ENCODE peak calls at places on chromosomes 12 and 14, in seven cellular contexts. S is HepG2, L is K562, X is HCT116, Q is SK-N-SH, C is H1, J is GM12878. E is an unnamed sample.

GRCh38 chr14:74382231-74382630 is 34.0 kb downstream of the VRTN start:
- DNase-seq in S (no peak), L (no peak), X (no peak), Q (no peak), C (no peak), J (no peak), E (no peak)

GRCh38 chr14:63770187-63770807 is 42.4 kb upstream of the SGPP1 start:
- DNase-seq in S (peak), L (no peak), X (peak), Q (peak), C (no peak), J (no peak), E (peak)

GRCh38 chr12:120361506-120362208 is 7.3 kb downstream of the MSI1 start:
- DNase-seq in S (no peak), L (peak), X (no peak), Q (peak), C (peak), J (no peak), E (no peak)

GRCh38 chr12:121536929-121537813 is 43.7 kb downstream of the KDM2B start:
- DNase-seq in S (peak), L (peak), X (no peak), Q (peak), C (no peak), J (peak), E (peak)

GRCh38 chr12:56521590-56522371 is at the start of gene RBMS2:
- DNase-seq in S (peak), L (peak), X (peak), Q (peak), C (peak), J (no peak), E (peak)

GRCh38 chr12:95959107-95959506 is 16.0 kb downstream of the AMDHD1 start:
- DNase-seq in S (peak), L (no peak), X (peak), Q (peak), C (no peak), J (no peak), E (peak)

GRCh38 chr12:129163461-129163860 is 310.2 kb downstream of the GLT1D1 start:
- DNase-seq in S (no peak), L (no peak), X (no peak), Q (no peak), C (no peak), J (no peak), E (no peak)

GRCh38 chr14:48023881-48024280 is 348.5 kb upstream of the MDGA2 start:
- DNase-seq in S (no peak), L (no peak), X (no peak), Q (no peak), C (no peak), J (no peak), E (no peak)

GRCh38 chr12:96902076-96902475 is 5.0 kb upstream of the NEDD1 start:
- DNase-seq in S (no peak), L (no peak), X (no peak), Q (no peak), C (no peak), J (no peak), E (no peak)

GRCh38 chr12:32455607-32456063 is 56.3 kb downstream of the FGD4 start:
- DNase-seq in S (peak), L (peak), X (peak), Q (peak), C (no peak), J (no peak), E (peak)

GRCh38 chr12:112170376-112170775 is 45.0 kb downstream of the TRAFD1 start:
- DNase-seq in S (no peak), L (peak), X (no peak), Q (peak), C (no peak), J (no peak), E (no peak)

GRCh38 chr14:100547633-100548294 is 39.5 kb downstream of the BEGAIN start:
- DNase-seq in S (no peak), L (no peak), X (peak), Q (no peak), C (no peak), J (no peak), E (peak)

GRCh38 chr12:89551747-89552146 is 25.9 kb upstream of the POC1B start:
- DNase-seq in S (no peak), L (no peak), X (no peak), Q (no peak), C (no peak), J (no peak), E (no peak)

GRCh38 chr12:89544027-89544426 is 18.2 kb upstream of the POC1B start:
- DNase-seq in S (no peak), L (no peak), X (no peak), Q (no peak), C (no peak), J (no peak), E (no peak)

GRCh38 chr12:89542912-89543592 is 17.2 kb upstream of the POC1B start:
- DNase-seq in S (peak), L (peak), X (peak), Q (peak), C (peak), J (peak), E (peak)

GRCh38 chr12:89544730-89545184 is 18.9 kb upstream of the POC1B start:
- DNase-seq in S (no peak), L (no peak), X (no peak), Q (no peak), C (no peak), J (no peak), E (peak)

DNA sequence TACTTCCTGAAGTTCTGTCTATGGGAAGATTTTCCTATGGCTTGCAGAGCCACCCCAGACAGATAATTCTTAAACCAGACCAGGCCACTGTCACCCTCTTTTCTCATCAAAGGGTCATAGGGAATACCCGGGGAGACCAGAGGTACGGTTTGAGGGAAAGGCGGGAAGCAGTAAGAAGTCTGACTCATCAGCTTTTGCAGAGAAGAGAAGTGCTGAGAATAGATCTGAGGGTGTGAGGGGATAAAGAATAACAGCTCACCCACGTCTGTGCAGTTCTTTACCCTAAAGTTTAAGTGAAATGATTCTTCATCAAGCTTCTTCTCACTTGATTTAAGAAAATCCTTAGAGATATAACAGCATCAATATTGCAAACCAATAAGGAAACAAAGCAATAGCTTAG is 21.3 kb upstream of the POC1B start:
- DNase-seq in S (no peak), L (no peak), X (no peak), Q (no peak), C (no peak), J (no peak), E (no peak)
- TF ChIP-seq JUND in S (no peak), L (no peak), X (no peak), Q (no peak), C (no peak), J (no peak), E (no peak)

DNA sequence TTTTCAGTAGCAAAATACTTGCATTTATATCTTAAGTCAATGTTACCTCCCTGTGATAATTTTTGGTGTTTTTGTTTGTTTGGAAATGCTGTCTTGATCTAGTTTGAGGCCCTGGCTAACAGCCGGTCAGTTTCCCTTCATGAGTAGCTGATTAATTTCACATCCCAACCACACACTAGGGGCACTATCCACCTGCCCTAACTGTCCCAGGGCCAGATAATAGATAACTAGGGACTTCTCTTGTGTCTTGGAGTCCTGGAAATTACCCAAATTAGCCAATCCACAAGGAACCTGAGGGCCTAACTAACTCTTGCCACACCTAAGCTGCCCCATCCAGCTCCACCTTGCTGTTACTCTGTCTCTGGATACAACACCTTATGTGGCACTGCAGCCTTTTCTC is 399.9 kb downstream of the FOXG1 start:
- DNase-seq in S (no peak), L (peak), X (no peak), Q (no peak), C (no peak), J (no peak), E (no peak)
- TF ChIP-seq JUND in S (no peak), L (no peak), X (no peak), Q (no peak), C (no peak), J (no peak), E (no peak)

DNA sequence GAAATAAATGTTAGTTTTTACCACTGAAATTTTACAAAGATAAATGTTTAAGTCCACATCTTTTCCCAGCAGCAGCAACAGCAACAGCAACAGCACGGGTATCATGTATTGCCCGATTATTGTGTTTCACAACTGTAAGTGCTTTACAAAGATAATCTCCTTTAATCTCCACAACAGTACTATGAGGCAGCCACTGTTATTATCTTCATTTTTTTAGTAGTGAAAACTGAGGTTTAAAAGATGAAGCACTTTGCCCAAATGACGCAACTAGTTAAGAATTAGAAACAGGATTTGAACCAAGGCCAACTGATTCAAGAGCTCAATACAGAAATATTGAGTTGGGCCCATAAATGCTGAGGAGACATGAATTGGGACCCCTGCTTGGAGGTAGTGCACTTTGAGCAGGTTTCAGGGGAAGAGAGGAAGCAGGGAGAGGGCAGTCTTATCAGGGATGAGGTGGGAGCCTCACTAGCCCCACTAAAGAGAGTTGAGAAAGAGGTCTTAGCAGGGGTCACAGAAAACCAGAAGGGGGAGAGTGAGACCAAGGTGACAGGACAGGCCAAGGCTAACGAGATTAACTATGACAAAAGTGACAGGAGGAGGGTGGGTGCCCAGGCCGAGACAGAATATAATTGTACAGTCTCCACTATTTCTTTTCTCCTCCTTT is 15.3 kb downstream of the KRT2 start:
- DNase-seq in S (no peak), L (no peak), X (no peak), Q (no peak), C (no peak), J (no peak), E (no peak)
- TF ChIP-seq JUND in S (no peak), L (no peak), X (no peak), Q (no peak), C (no peak), J (no peak), E (no peak)

GRCh38 chr12:10042167-10042566 is 11.7 kb downstream of the CLEC9A start:
- DNase-seq in S (no peak), L (no peak), X (no peak), Q (no peak), C (no peak), J (no peak), E (no peak)
- TF ChIP-seq JUND in S (no peak), L (no peak), X (no peak), Q (no peak), C (no peak), J (no peak), E (no peak)

GRCh38 chr14:55398679-55399078 is 13.0 kb downstream of the ATG14 start:
- DNase-seq in S (no peak), L (no peak), X (peak), Q (no peak), C (no peak), J (no peak), E (no peak)
- TF ChIP-seq JUND in S (no peak), L (peak), X (peak), Q (peak), C (no peak), J (no peak), E (no peak)

GRCh38 chr12:58156697-58157096 is 215.3 kb downstream of the ATP23 start:
- DNase-seq in S (no peak), L (no peak), X (no peak), Q (no peak), C (no peak), J (no peak), E (no peak)

GRCh38 chr12:58161773-58162172 is 220.4 kb downstream of the ATP23 start:
- DNase-seq in S (no peak), L (no peak), X (no peak), Q (no peak), C (no peak), J (no peak), E (no peak)

GRCh38 chr12:58154359-58154758 is 213.0 kb downstream of the ATP23 start:
- DNase-seq in S (no peak), L (no peak), X (no peak), Q (no peak), C (no peak), J (no peak), E (no peak)

GRCh38 chr12:58159941-58160340 is 218.6 kb downstream of the ATP23 start:
- DNase-seq in S (no peak), L (no peak), X (no peak), Q (no peak), C (no peak), J (no peak), E (no peak)
- TF ChIP-seq JUND in S (no peak), L (no peak), X (no peak), Q (no peak), C (no peak), J (no peak), E (no peak)

GRCh38 chr12:90055071-90055470 is 346.4 kb upstream of the ATP2B1 start:
- DNase-seq in S (no peak), L (no peak), X (no peak), Q (no peak), C (no peak), J (no peak), E (no peak)
- TF ChIP-seq JUND in S (no peak), L (no peak), X (no peak), Q (no peak), C (no peak), J (no peak), E (no peak)

GRCh38 chr14:101839236-101839635 is 77.7 kb downstream of the PPP2R5C start:
- DNase-seq in S (no peak), L (no peak), X (no peak), Q (no peak), C (no peak), J (peak), E (no peak)
- TF ChIP-seq JUND in S (no peak), L (no peak), X (no peak), Q (no peak), C (no peak), J (peak), E (no peak)

GRCh38 chr12:45948546-45948945 is 41.8 kb downstream of the SCAF11 start:
- DNase-seq in S (no peak), L (no peak), X (no peak), Q (no peak), C (no peak), J (no peak), E (no peak)
- TF ChIP-seq JUND in S (no peak), L (no peak), X (no peak), Q (no peak), C (no peak), J (no peak), E (no peak)

DNA sequence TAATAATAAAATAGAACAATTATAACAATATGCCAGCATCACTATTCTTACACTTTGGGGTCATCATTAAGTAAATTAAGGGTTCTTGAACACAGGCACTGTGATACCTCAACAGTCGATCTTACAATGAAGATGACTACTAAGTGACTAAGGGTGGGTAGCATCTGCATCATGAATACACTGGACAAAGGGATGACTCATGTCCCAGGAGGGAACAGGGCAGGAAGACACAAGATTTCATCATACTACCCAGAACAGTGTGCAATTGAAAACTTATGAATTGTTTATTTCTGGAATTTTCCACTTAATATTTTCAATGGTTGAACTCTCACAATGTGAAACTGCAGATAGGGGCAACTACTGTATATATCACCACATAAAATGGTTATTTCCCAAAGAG is 19.7 kb downstream of the TSPAN19 start:
- DNase-seq in S (peak), L (no peak), X (peak), Q (no peak), C (no peak), J (no peak), E (no peak)
- TF ChIP-seq JUND in S (no peak), L (no peak), X (peak), Q (peak), C (no peak), J (no peak), E (no peak)

E was measured in T47D.